ENCODE peak calls at places on chromosomes 7 and 10, in six cellular contexts. B, Y, D, S, K and T are unnamed samples.

GRCh38 chr10:100528885-100529472 is 692 bp downstream of the NDUFB8 start:
- DNase-seq in D (peak), B (no peak), S (no peak), Y (no peak), K (no peak), T (no peak)

GRCh38 chr7:5223646-5224340 is 33.8 kb downstream of the WIPI2 start:
- DNase-seq in B (no peak), Y (no peak), D (peak), K (peak), S (no peak), T (no peak)

GRCh38 chr7:13327669-13328068 is 640.2 kb downstream of the ARL4A start:
- DNase-seq in Y (no peak), S (no peak), B (no peak), D (no peak), K (no peak), T (no peak)

GRCh38 chr10:129761166-129761565 is 202.9 kb downstream of the EBF3 start:
- DNase-seq in D (no peak), B (no peak), K (peak), Y (no peak), S (no peak), T (peak)

GRCh38 chr7:2554654-2555053 is 670 bp downstream of the BRAT1 start:
- DNase-seq in K (no peak), Y (no peak), B (no peak), D (peak), S (no peak), T (no peak)

GRCh38 chr10:100303724-100304319 is 17.3 kb upstream of the BLOC1S2 start:
- DNase-seq in S (peak), B (no peak), Y (no peak), K (no peak), D (no peak), T (no peak)

GRCh38 chr7:84688671-84689070 is 494.1 kb upstream of the SEMA3A start:
- DNase-seq in D (no peak), S (no peak), Y (no peak), K (no peak), B (no peak), T (no peak)

GRCh38 chr10:49744091-49744685 is 17.9 kb downstream of the OGDHL start:
- DNase-seq in K (no peak), D (no peak), Y (no peak), S (no peak), B (no peak), T (peak)

GRCh38 chr10:117884088-117884487 is 162.7 kb downstream of the RAB11FIP2 start:
- DNase-seq in K (no peak), Y (no peak), S (no peak), D (no peak), B (no peak), T (no peak)

GRCh38 chr7:135650831-135651573 is 11.3 kb upstream of the STMP1 start:
- DNase-seq in S (no peak), Y (peak), D (no peak), K (no peak), B (peak), T (peak)

GRCh38 chr7:22612776-22613175 is 112.8 kb upstream of the STEAP1B start:
- DNase-seq in S (no peak), Y (no peak), D (no peak), K (no peak), B (no peak), T (no peak)

GRCh38 chr10:1360011-1360580 is 303.9 kb downstream of the WDR37 start:
- DNase-seq in D (no peak), B (no peak), S (no peak), Y (no peak), K (no peak), T (no peak)